ENCODE peak calls at places on chromosome 2, in six cellular contexts. U, Q, W, I, A and M are unnamed samples.

GRCh38 chr2:143529118-143529720 is 400.0 kb downstream of the ARHGAP15 start:
- DNase-seq in U (no peak), A (no peak), W (no peak), Q (no peak), I (no peak), M (no peak)

GRCh38 chr2:233593201-233593600 is 24.2 kb upstream of the UGT1A8 start:
- DNase-seq in W (no peak), U (no peak), Q (peak), A (no peak), I (no peak), M (peak)

GRCh38 chr2:159680692-159681091 is 31.6 kb upstream of the MARCHF7 start:
- DNase-seq in A (no peak), Q (no peak), I (no peak), W (no peak), U (no peak), M (no peak)

GRCh38 chr2:161415041-161415440 is 1.1 kb upstream of the TBR1 start:
- DNase-seq in I (no peak), Q (no peak), A (no peak), U (no peak), W (no peak), M (peak)

GRCh38 chr2:38462121-38462634 is 85.1 kb upstream of the ATL2 start:
- DNase-seq in U (peak), Q (no peak), W (peak), A (no peak), I (peak), M (no peak)

GRCh38 chr2:234690569-234691225 is 193.8 kb upstream of the ARL4C start:
- DNase-seq in I (no peak), W (peak), A (no peak), U (no peak), Q (no peak), M (no peak)

GRCh38 chr2:111618577-111618930 is 265.4 kb downstream of the ANAPC1 start:
- DNase-seq in I (no peak), A (no peak), W (no peak), Q (no peak), U (no peak), M (no peak)

GRCh38 chr2:167853717-167854116 is 393.7 kb downstream of the STK39 start:
- DNase-seq in U (no peak), Q (no peak), W (no peak), A (no peak), I (no peak), M (no peak)

GRCh38 chr2:192190474-192190873 is 4.3 kb downstream of the TMEFF2 start:
- DNase-seq in I (no peak), A (no peak), U (peak), W (peak), Q (no peak), M (no peak)

GRCh38 chr2:127520424-127520823 is 5.9 kb downstream of the IWS1 start:
- DNase-seq in U (no peak), A (no peak), W (no peak), I (no peak), Q (no peak), M (no peak)

GRCh38 chr2:177573120-177573519 is 180.5 kb downstream of the AGPS start:
- DNase-seq in I (no peak), U (no peak), W (peak), A (no peak), Q (no peak), M (no peak)

GRCh38 chr2:70463581-70463980 is 90.0 kb downstream of the TGFA start:
- DNase-seq in Q (no peak), W (no peak), I (no peak), U (no peak), A (no peak), M (no peak)

GRCh38 chr2:80028584-80028983 is 276.0 kb downstream of the LRRTM1 start:
- DNase-seq in I (no peak), U (no peak), A (no peak), W (no peak), Q (no peak), M (no peak)

GRCh38 chr2:216341151-216341550 is 31.1 kb downstream of the MARCHF4 start:
- DNase-seq in U (no peak), Q (no peak), I (no peak), A (no peak), W (peak), M (no peak)

GRCh38 chr2:217382794-217383193 is 522.9 kb upstream of the TNP1 start:
- DNase-seq in A (no peak), Q (no peak), I (no peak), U (no peak), W (no peak), M (no peak)

GRCh38 chr2:169091761-169092523 is 22.6 kb downstream of the DHRS9 start:
- DNase-seq in U (peak), Q (no peak), I (peak), A (no peak), W (peak), M (no peak)

GRCh38 chr2:146762786-146763185 is 1082.0 kb upstream of the ACVR2A start:
- DNase-seq in I (no peak), U (no peak), Q (no peak), W (no peak), A (no peak), M (no peak)

GRCh38 chr2:191916826-191917225 is 69.9 kb upstream of the CAVIN2 start:
- DNase-seq in U (no peak), I (no peak), A (no peak), Q (no peak), W (no peak), M (no peak)

GRCh38 chr2:143205106-143205764 is 76.0 kb downstream of the ARHGAP15 start:
- DNase-seq in Q (peak), U (no peak), W (peak), I (no peak), A (no peak), M (peak)

GRCh38 chr2:46179037-46179621 is 118.1 kb upstream of the EPAS1 start:
- DNase-seq in I (peak), Q (peak), A (peak), U (peak), W (peak), M (peak)

GRCh38 chr2:32997714-32998113 is 51.0 kb downstream of the LTBP1 start:
- DNase-seq in W (no peak), U (no peak), A (no peak), I (no peak), Q (no peak), M (no peak)

GRCh38 chr2:2653221-2653620 is 322.1 kb upstream of the MYT1L start:
- DNase-seq in Q (no peak), I (no peak), U (no peak), A (no peak), W (no peak), M (no peak)

GRCh38 chr2:65754219-65754618 is 321.8 kb upstream of the SPRED2 start:
- DNase-seq in Q (no peak), A (no peak), I (no peak), U (peak), W (no peak), M (no peak)

GRCh38 chr2:43880471-43880870 is 41.7 kb downstream of the ABCG8 start:
- DNase-seq in Q (no peak), W (no peak), I (no peak), U (no peak), A (no peak), M (no peak)

GRCh38 chr2:102277202-102277700 is 34.1 kb upstream of the IL1RL1 start:
- DNase-seq in Q (no peak), A (no peak), I (no peak), U (no peak), W (no peak), M (no peak)
- TF ChIP-seq CTCF in Q (no peak), A (no peak), I (no peak), U (no peak), W (no peak), M (no peak)

GRCh38 chr2:172467382-172467781 is 40.0 kb downstream of the ITGA6 start:
- DNase-seq in U (peak), Q (peak), W (no peak), A (no peak), I (no peak), M (no peak)
- TF ChIP-seq CTCF in U (peak), Q (peak), W (peak), A (no peak), I (no peak), M (no peak)

GRCh38 chr2:61763605-61764034 is 90.2 kb downstream of the FAM161A start:
- DNase-seq in U (peak), W (peak), A (no peak), Q (peak), I (peak), M (no peak)
- TF ChIP-seq CTCF in U (peak), W (peak), A (no peak), Q (no peak), I (no peak), M (peak)

DNA sequence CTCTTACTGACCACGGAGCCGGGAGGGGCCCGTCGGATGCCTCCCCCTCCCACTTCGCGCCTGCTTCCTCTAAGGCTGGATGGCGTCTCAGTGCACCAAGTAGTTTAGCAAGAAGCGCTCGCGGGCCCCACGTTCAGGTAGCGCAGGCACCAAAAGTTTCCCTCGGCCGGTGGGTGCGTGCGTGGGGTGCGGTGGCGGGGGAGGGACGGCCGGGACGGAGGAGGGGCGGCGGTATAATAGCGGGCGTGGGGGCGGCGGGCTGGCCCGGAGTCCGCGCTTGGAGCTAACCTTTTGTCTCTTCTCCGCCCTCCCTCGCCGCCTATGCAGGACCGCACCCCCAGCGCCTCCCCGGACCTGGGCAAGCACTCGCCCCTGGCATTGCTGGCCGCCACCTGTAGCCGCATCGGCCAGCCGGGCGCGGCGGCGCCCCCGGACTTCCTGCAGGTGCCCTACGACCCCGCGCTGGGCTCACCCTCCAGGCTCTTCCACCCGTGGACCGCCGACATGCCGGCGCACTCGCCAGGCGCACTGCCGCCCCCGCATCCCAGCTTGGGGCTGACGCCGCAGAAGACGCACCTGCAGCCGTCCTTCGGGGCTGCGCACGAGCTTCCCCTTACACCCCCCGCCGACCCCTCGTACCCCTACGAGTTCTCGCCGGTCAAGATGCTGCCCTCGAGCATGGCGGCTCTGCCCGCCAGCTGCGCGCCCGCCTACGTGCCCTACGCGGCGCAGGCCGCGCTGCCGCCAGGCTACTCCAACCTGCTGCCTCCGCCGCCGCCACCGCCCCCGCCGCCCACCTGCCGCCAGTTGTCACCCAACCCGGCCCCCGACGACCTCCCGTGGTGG is 1.0 kb downstream of the SP5 start:
- DNase-seq in U (no peak), W (no peak), I (peak), Q (no peak), A (no peak), M (no peak)
- TF ChIP-seq CTCF in U (no peak), W (no peak), I (no peak), Q (no peak), A (no peak), M (no peak)

DNA sequence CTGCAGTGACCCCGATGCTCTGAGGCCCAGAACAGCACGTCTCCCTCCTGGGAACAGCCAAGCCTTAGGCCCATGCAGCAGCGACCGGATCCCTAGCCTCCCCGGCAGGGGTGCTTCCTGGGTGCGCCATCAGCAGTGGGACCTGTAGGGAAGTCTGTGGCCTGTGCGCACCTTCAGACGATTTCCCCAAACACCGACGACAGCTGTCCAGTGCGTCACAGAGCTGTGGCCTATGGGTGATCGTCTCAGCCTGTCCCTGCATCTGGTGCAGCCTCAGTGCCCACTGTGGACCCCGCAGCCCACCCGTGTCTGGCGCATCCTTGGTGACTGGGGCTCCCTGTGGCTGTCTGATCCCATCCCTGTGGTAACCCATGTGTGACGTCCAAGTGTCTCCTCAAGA is 9.0 kb downstream of the GPC1 start:
- DNase-seq in A (no peak), W (no peak), Q (no peak), I (no peak), U (no peak), M (no peak)
- TF ChIP-seq CTCF in A (no peak), W (no peak), Q (no peak), I (no peak), U (no peak), M (no peak)